ENCODE peak calls at places on chromosomes 12 and 14, in five cellular contexts. N is aorta; T is fibroblast of the aortic adventitia; X is heart left ventricle; S is CD4-positive, CD25-positive, alpha-beta regulatory T cell. C is an unnamed sample.

GRCh38 chr14:66572836-66573235 is 64.9 kb downstream of the GPHN start:
- DNase-seq in N (no peak), X (no peak), S (no peak), T (peak; percentile 1), C (peak; percentile 28)

GRCh38 chr12:132191715-132192553 is 47.7 kb downstream of the NOC4L start:
- DNase-seq in X (no peak), S (no peak), N (no peak), T (no peak), C (no peak)

GRCh38 chr14:93984987-93985410 is 8.6 kb upstream of the ASB2 start:
- DNase-seq in T (peak; percentile 69), N (no peak), S (no peak), X (no peak), C (peak; percentile 92)

GRCh38 chr12:24069532-24070395 is 120.3 kb upstream of the SOX5 start:
- DNase-seq in N (no peak), X (no peak), T (peak; percentile 40), S (no peak), C (peak; percentile 48)

GRCh38 chr12:88081247-88081646 is 52.0 kb upstream of the C12orf50 start:
- DNase-seq in S (no peak), N (no peak), T (no peak), X (no peak), C (no peak)

GRCh38 chr12:52319097-52319496 is 2.1 kb downstream of the KRT83 start:
- DNase-seq in N (peak; percentile 57), X (no peak), S (no peak), T (no peak), C (peak; percentile 23)

GRCh38 chr12:57614178-57614947 is 3.1 kb downstream of the ARHGEF25 start:
- DNase-seq in S (no peak), X (peak; percentile 64), N (no peak), T (peak; percentile 29), C (peak; percentile 54)

GRCh38 chr12:85280984-85281946 is 1.2 kb downstream of the ALX1 start:
- DNase-seq in X (no peak), S (no peak), N (no peak), T (peak; percentile 11), C (peak; percentile 19)

GRCh38 chr12:126797525-126797924 is 1469.4 kb upstream of the TMEM132C start:
- DNase-seq in T (no peak), N (no peak), X (no peak), S (no peak), C (no peak)

GRCh38 chr14:52998376-52999010 is 47.6 kb upstream of the FERMT2 start:
- DNase-seq in T (peak; percentile 97), N (no peak), X (no peak), S (no peak), C (peak; percentile 91)

GRCh38 chr12:80838708-80839107 is 99.0 kb downstream of the LIN7A start:
- DNase-seq in N (no peak), S (no peak), T (no peak), X (no peak), C (peak; percentile 31)

GRCh38 chr14:27040552-27040951 is 442.7 kb upstream of the NOVA1 start:
- DNase-seq in S (no peak), N (no peak), X (no peak), T (no peak), C (peak; percentile 1)

GRCh38 chr12:15664491-15664890 is 124.7 kb downstream of the EPS8 start:
- DNase-seq in N (no peak), S (no peak), T (peak; percentile 67), X (no peak), C (no peak)

GRCh38 chr14:23556700-23557440 is 799 bp downstream of the THTPA start:
- DNase-seq in T (no peak), N (peak; percentile 73), S (no peak), X (no peak), C (no peak)

GRCh38 chr12:68790081-68790951 is 17.7 kb upstream of the MDM2 start:
- DNase-seq in N (no peak), T (no peak), S (no peak), X (no peak), C (no peak)

GRCh38 chr14:36207500-36207899 is 31.0 kb upstream of the PTCSC3 start:
- DNase-seq in T (peak; percentile 13), S (no peak), X (no peak), N (no peak), C (no peak)

GRCh38 chr14:92586001-92586947 is 72.7 kb downstream of the RIN3 start:
- DNase-seq in N (peak; percentile 85), S (peak; percentile 58), T (peak; percentile 99), X (no peak), C (peak; percentile 98)

GRCh38 chr12:68673788-68674187 is 13.0 kb upstream of the NUP107 start:
- DNase-seq in X (no peak), N (no peak), S (peak; percentile 64), T (no peak), C (no peak)

GRCh38 chr14:77988096-77988870 is 181.9 kb upstream of the NRXN3 start:
- DNase-seq in X (peak; percentile 41), S (no peak), N (no peak), T (peak; percentile 53), C (no peak)

GRCh38 chr12:118061876-118062791 is 1.2 kb upstream of the WSB2 start:
- DNase-seq in T (peak; percentile 55), S (no peak), X (no peak), N (peak; percentile 77), C (peak; percentile 48)

GRCh38 chr12:47242426-47242825 is 162.7 kb upstream of the AMIGO2 start:
- DNase-seq in N (no peak), X (no peak), S (no peak), T (no peak), C (no peak)

GRCh38 chr14:106846218-106846617 is 1319.8 kb downstream of the TMEM121 start:
- DNase-seq in N (no peak), X (no peak), T (no peak), S (no peak), C (no peak)
- H3K4me3 ChIP-seq in N (no peak overlapping the region), X (peak overlapping the region; percentile 55), T (no peak overlapping the region), S (no peak overlapping the region), C (no peak overlapping the region)

GRCh38 chr12:108826807-108827721 is 30.3 kb downstream of the SSH1 start:
- DNase-seq in T (peak; percentile 69), X (no peak), S (no peak), N (no peak), C (no peak)

GRCh38 chr12:108827941-108828340 is 29.4 kb downstream of the SSH1 start:
- DNase-seq in S (no peak), X (no peak), N (no peak), T (no peak), C (no peak)

GRCh38 chr12:108823804-108824203 is 33.6 kb downstream of the SSH1 start:
- DNase-seq in S (no peak), N (no peak), T (peak; percentile 58), X (no peak), C (peak; percentile 55)

GRCh38 chr12:108826115-108826806 is 31.1 kb downstream of the SSH1 start:
- DNase-seq in T (peak; percentile 96), X (peak; percentile 81), S (no peak), N (peak; percentile 84), C (peak; percentile 99)

GRCh38 chr12:108825205-108825950 is 32.0 kb downstream of the SSH1 start:
- DNase-seq in X (no peak), S (no peak), T (peak; percentile 65), N (no peak), C (peak; percentile 71)
- H3K4me3 ChIP-seq in X (peak overlapping the region; percentile 34), S (no peak overlapping the region), T (peak overlapping the region; percentile 46), N (no peak overlapping the region), C (no peak overlapping the region)

GRCh38 chr12:42473561-42473960 is 116.0 kb downstream of the PRICKLE1 start:
- DNase-seq in X (no peak), T (no peak), N (no peak), S (no peak), C (no peak)

GRCh38 chr12:42469355-42470006 is 120.1 kb downstream of the PRICKLE1 start:
- DNase-seq in S (no peak), T (no peak), X (no peak), N (no peak), C (no peak)

GRCh38 chr12:42468341-42468821 is 121.2 kb downstream of the PRICKLE1 start:
- DNase-seq in T (peak; percentile 20), X (peak; percentile 69), N (no peak), S (no peak), C (peak; percentile 83)

GRCh38 chr12:42473130-42473529 is 116.4 kb downstream of the PRICKLE1 start:
- DNase-seq in N (no peak), X (no peak), S (no peak), T (peak; percentile 70), C (peak; percentile 75)

DNA sequence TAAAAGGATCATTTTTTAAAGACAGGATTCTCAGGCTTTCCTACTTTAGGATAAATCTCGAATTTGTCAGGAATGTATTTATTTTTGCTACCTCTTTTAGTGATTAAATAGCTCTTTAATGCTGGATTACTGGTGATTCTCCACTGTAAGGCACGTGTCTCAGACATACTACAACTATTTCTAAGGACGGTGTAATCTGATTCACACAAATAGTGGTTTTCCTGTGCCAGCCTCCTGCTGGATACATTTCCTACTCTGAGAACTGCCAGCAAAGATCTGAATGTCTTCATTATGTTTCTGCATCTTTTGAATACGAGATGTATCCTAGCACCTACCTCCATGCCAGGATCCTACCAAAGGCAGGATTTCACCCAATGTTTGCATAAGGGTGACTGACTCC is 120.7 kb downstream of the PRICKLE1 start:
- DNase-seq in X (no peak), S (no peak), T (no peak), N (no peak), C (peak; percentile 59)
- H3K4me3 ChIP-seq in X (no peak overlapping the region), S (peak overlapping the region; percentile 17), T (no peak overlapping the region), N (no peak overlapping the region), C (no peak overlapping the region)

DNA sequence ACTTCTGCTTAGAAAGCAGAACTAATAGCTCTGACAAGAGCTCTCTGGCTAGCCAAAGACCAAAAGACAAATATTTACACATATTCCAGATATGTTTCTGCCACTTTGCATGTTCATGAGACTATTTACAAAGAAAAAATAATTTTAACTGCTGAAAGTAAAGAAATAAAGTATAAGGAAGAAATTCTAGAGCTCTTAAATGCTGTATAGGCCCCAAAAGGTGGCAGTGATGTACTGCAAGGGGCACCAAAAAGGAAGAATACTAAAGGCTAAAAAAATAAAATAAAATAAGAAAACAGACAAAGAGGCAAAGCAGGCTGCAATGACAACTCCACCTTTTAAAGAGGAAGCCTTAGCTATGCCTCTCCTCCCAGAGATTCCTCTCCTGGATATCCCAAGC is 23.0 kb downstream of the KLRK1 start:
- DNase-seq in X (no peak), S (peak; percentile 13), N (no peak), T (peak; percentile 53), C (peak; percentile 66)
- H3K4me3 ChIP-seq in X (no peak overlapping the region), S (no peak overlapping the region), N (no peak overlapping the region), T (no peak overlapping the region), C (no peak overlapping the region)

DNA sequence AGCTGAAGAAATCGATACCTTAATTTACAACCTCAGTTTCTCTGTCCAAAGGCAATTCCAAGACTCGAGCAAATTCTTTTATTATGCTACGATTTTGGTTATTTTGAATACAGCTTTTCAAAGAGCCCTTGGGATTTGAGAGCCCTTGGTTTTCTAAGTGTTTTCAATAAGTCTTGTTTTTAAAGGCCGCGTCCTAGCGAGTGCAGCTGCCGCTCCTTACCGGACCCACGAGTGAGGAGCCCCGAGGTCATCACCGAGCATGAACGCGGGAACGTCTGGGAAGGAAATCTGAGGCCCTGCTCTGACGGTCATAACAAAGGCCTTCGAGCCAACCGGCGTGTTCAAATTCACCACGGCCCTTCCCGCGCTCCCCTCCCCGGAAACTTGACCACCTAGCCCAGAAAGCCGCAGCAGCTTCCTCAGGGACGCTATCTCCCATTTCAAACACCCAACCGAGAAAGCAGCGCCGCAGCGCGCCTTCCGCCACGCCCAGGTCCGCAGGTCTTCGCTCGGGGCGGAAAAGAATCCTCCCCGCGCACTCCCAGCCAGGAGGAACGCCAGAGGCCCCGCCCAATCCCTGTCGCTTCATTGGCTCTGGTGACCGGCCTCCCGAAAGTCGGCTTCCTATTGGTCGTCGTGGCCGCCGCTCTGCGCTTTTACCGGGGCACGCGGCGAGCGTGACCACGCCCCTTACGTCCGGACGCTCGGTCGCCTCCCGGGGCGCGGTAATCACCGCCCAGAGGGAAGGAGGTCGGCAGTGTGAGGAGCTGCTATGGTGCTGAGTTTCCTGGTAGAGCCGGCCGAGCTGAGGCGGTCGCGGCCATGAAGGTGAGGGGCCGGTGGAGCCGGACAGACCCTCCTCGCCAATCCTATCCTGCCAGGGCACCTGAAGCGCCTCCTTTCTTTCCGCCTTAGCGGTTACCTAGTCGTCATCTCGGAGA is at the start of gene RNF34:
- DNase-seq in X (peak; percentile 100), N (peak; percentile 99), S (peak; percentile 97), T (peak; percentile 97), C (peak; percentile 99)
- H3K4me3 ChIP-seq in X (peak within 1 kb of the TSS; percentile 99), N (peak within 1 kb of the TSS; percentile 58), S (peak within 1 kb of the TSS; percentile 92), T (peak within 1 kb of the TSS; percentile 90), C (peak within 1 kb of the TSS; percentile 90)

C was measured in choroid plexus epithelial cell.